ENCODE peak calls at places on chromosome 12, in seven cellular contexts. D is HTR-8/SVneo; H is stimulated activated CD4-positive, alpha-beta T cell treated with anti-CD3 and anti-CD28 coated beads, TNF-alpha, amount 100 ng/mL, for 24 hours; T is sciatic nerve; U is NCI-H2081 treated with DMSO at 0.1 percent for 48 hours; R is AG08395; N is nucleus accumbens. K is an unnamed sample.

GRCh38 chr12:12398026-12398859 is 41.4 kb downstream of the BORCS5 start:
- DNase-seq in D (peak; percentile 53), H (no peak), T (peak; percentile 72), U (no peak), R (peak; percentile 93), N (no peak), K (no peak)

GRCh38 chr12:123894823-123895338 is 77.8 kb downstream of the CCDC92 start:
- DNase-seq in D (no peak), H (no peak), T (no peak), U (no peak), R (no peak), N (no peak), K (no peak)

GRCh38 chr12:109966531-109966930 is 29.6 kb downstream of the GIT2 start:
- DNase-seq in D (no peak), H (no peak), T (no peak), U (no peak), R (no peak), N (no peak), K (no peak)

GRCh38 chr12:56029166-56029519 is 8.3 kb downstream of the IKZF4 start:
- DNase-seq in D (no peak), H (no peak), T (no peak), U (no peak), R (peak; percentile 34), N (no peak), K (no peak)

GRCh38 chr12:31471061-31471460 is 119.9 kb downstream of the DENND5B start:
- DNase-seq in D (no peak), H (no peak), T (no peak), U (no peak), R (no peak), N (no peak), K (no peak)

GRCh38 chr12:104790296-104791125 is 167.6 kb downstream of the SLC41A2 start:
- DNase-seq in D (no peak), H (peak; percentile 45), T (peak; percentile 67), U (no peak), R (no peak), N (no peak), K (no peak)

GRCh38 chr12:43551271-43551970 is 582 bp downstream of the ADAMTS20 start:
- DNase-seq in D (peak; percentile 8), H (no peak), T (no peak), U (no peak), R (no peak), N (no peak), K (no peak)

GRCh38 chr12:95942106-95942531 is 295 bp downstream of the CCDC38 start:
- DNase-seq in D (no peak), H (no peak), T (no peak), U (no peak), R (no peak), N (no peak), K (no peak)

GRCh38 chr12:69879007-69879960 is 54.3 kb downstream of the MYRFL start:
- DNase-seq in D (peak; percentile 66), H (peak; percentile 62), T (peak; percentile 88), U (peak; percentile 11), R (peak; percentile 82), N (no peak), K (peak; percentile 28)

GRCh38 chr12:47343684-47344567 is 264.2 kb upstream of the AMIGO2 start:
- DNase-seq in D (no peak), H (no peak), T (no peak), U (no peak), R (peak; percentile 8), N (no peak), K (no peak)

GRCh38 chr12:6206327-6206726 is 6.1 kb downstream of the CD9 start:
- DNase-seq in D (no peak), H (no peak), T (no peak), U (no peak), R (no peak), N (no peak), K (no peak)

GRCh38 chr12:124024263-124024678 is 51.3 kb downstream of the ZNF664 start:
- DNase-seq in D (no peak), H (no peak), T (no peak), U (no peak), R (peak; percentile 81), N (no peak), K (no peak)

GRCh38 chr12:104106965-104107364 is 31.0 kb downstream of the NFYB start:
- DNase-seq in D (no peak), H (no peak), T (no peak), U (no peak), R (no peak), N (no peak), K (no peak)

GRCh38 chr12:50985322-50985721 is 33.0 kb downstream of the HIGD1C start:
- DNase-seq in D (no peak), H (no peak), T (no peak), U (no peak), R (peak; percentile 82), N (no peak), K (no peak)

GRCh38 chr12:27785882-27786570 is 6.0 kb upstream of the MANSC4 start:
- DNase-seq in D (peak; percentile 31), H (no peak), T (no peak), U (peak; percentile 53), R (no peak), N (no peak), K (peak; percentile 52)

GRCh38 chr12:131106542-131106941 is 152.8 kb downstream of the ADGRD1 start:
- DNase-seq in D (no peak), H (no peak), T (peak; percentile 47), U (no peak), R (no peak), N (no peak), K (no peak)

GRCh38 chr12:128069359-128069997 is 197.5 kb upstream of the TMEM132C start:
- DNase-seq in D (peak; percentile 42), H (peak; percentile 11), T (no peak), U (no peak), R (peak; percentile 60), N (no peak), K (peak; percentile 26)

GRCh38 chr12:122909442-122910288 is 13.7 kb upstream of the VPS37B start:
- DNase-seq in D (no peak), H (no peak), T (no peak), U (peak; percentile 62), R (no peak), N (no peak), K (no peak)

GRCh38 chr12:57755454-57756372 is 810 bp downstream of the MARCHF9 start:
- DNase-seq in D (no peak), H (no peak), T (no peak), U (no peak), R (no peak), N (no peak), K (no peak)

GRCh38 chr12:3213171-3213570 is 136.0 kb downstream of the TSPAN9 start:
- DNase-seq in D (no peak), H (no peak), T (no peak), U (no peak), R (no peak), N (no peak), K (no peak)

GRCh38 chr12:20832911-20833310 is 22.4 kb downstream of the SLCO1B3 start:
- DNase-seq in D (no peak), H (no peak), T (no peak), U (no peak), R (no peak), N (no peak), K (no peak)

GRCh38 chr12:42386310-42386709 is 60.3 kb downstream of the PPHLN1 start:
- DNase-seq in D (no peak), H (no peak), T (no peak), U (no peak), R (no peak), N (no peak), K (no peak)

GRCh38 chr12:43336962-43337555 is 214.9 kb downstream of the ADAMTS20 start:
- DNase-seq in D (peak; percentile 24), H (no peak), T (no peak), U (no peak), R (peak; percentile 14), N (no peak), K (peak; percentile 31)

GRCh38 chr12:122740351-122740750 is 9.7 kb upstream of the HCAR1 start:
- DNase-seq in D (no peak), H (no peak), T (no peak), U (no peak), R (no peak), N (no peak), K (no peak)

GRCh38 chr12:92078167-92079053 is 67.2 kb downstream of the BTG1 start:
- DNase-seq in D (no peak), H (no peak), T (no peak), U (no peak), R (peak; percentile 82), N (no peak), K (peak; percentile 66)

GRCh38 chr12:62466018-62466595 is 519 bp upstream of the MON2 start:
- DNase-seq in D (peak; percentile 57), H (peak; percentile 12), T (peak; percentile 60), U (no peak), R (peak; percentile 62), N (no peak), K (peak; percentile 43)

GRCh38 chr12:132173135-132174014 is 29.1 kb downstream of the NOC4L start:
- DNase-seq in D (no peak), H (no peak), T (no peak), U (no peak), R (no peak), N (no peak), K (no peak)

K was measured in SW 1271.